ENCODE peak calls at places on chromosomes 13 and 19, in five cellular contexts. B is HCT116, N is K562, E is SK-N-SH, I is H1. L is an unnamed sample.
A peak's percentile ranks its signal among the peaks of the same experiment; 100 is the strongest.

GRCh38 chr13:91698767-91699166 is 300.3 kb downstream of the GPC5 start:
- DNase-seq in E (no peak), I (no peak), B (no peak), N (no peak), L (no peak)

GRCh38 chr19:51724543-51724942 is 752 bp upstream of the HAS1 start:
- DNase-seq in N (no peak), E (no peak), B (no peak), I (no peak), L (no peak)

GRCh38 chr13:94558721-94559120 is 37.2 kb downstream of the TGDS start:
- DNase-seq in B (no peak), I (no peak), E (no peak), N (no peak), L (no peak)

GRCh38 chr19:18594096-18594823 is 5.7 kb downstream of the REX1BD start:
- DNase-seq in I (no peak), N (peak; percentile 85), E (peak; percentile 96), B (no peak), L (peak; percentile 61)

GRCh38 chr13:50549221-50549942 is 294.1 kb downstream of the DLEU7 start:
- DNase-seq in I (no peak), E (no peak), B (no peak), N (no peak), L (no peak)

GRCh38 chr13:43831088-43831487 is 44.3 kb upstream of the ENOX1 start:
- DNase-seq in B (no peak), N (no peak), I (no peak), E (no peak), L (no peak)

GRCh38 chr19:38769635-38770211 is 3.6 kb downstream of the LGALS7 start:
- DNase-seq in B (peak; percentile 19), N (peak; percentile 71), E (peak; percentile 83), I (no peak), L (no peak)

GRCh38 chr19:29714953-29715694 is at the start of gene C19orf12:
- DNase-seq in I (no peak), B (no peak), N (peak; percentile 68), E (peak; percentile 93), L (peak; percentile 35)

GRCh38 chr19:45115809-45116615 is 23.0 kb downstream of the PPP1R37 start:
- DNase-seq in I (no peak), N (no peak), B (no peak), E (no peak), L (no peak)

GRCh38 chr19:29757551-29757950 is 42.5 kb upstream of the C19orf12 start:
- DNase-seq in E (no peak), I (no peak), B (no peak), N (no peak), L (no peak)

GRCh38 chr19:49506575-49507105 is 5.8 kb upstream of the FCGRT start:
- DNase-seq in B (no peak), I (no peak), N (peak; percentile 84), E (peak; percentile 84), L (peak; percentile 76)

GRCh38 chr13:33004454-33004853 is 11.8 kb upstream of the KL start:
- DNase-seq in N (no peak), E (no peak), B (no peak), I (no peak), L (peak; percentile 10)

GRCh38 chr13:59531571-59532091 is 632.1 kb downstream of the DIAPH3 start:
- DNase-seq in I (no peak), N (peak; percentile 79), E (no peak), B (peak; percentile 6), L (peak; percentile 11)

GRCh38 chr19:5340637-5341447 is at the start of gene PTPRS:
- DNase-seq in N (peak; percentile 90), E (peak; percentile 99), B (peak; percentile 32), I (peak; percentile 33), L (peak; percentile 89)

GRCh38 chr19:3062165-3063105 is at the start of gene TLE5:
- DNase-seq in N (peak; percentile 74), E (peak; percentile 92), B (no peak), I (no peak), L (peak; percentile 76)

GRCh38 chr13:59835569-59835968 is 328.2 kb downstream of the DIAPH3 start:
- DNase-seq in N (no peak), E (no peak), I (no peak), B (no peak), L (no peak)

GRCh38 chr13:41224113-41225110 is 30.0 kb upstream of the KBTBD7 start:
- DNase-seq in E (no peak), B (no peak), I (no peak), N (no peak), L (no peak)

GRCh38 chr19:1264801-1265610 is 4.1 kb upstream of the CIRBP start:
- DNase-seq in I (no peak), N (peak; percentile 78), B (no peak), E (no peak), L (peak; percentile 61)

GRCh38 chr19:1754651-1755466 is 1.6 kb downstream of the ONECUT3 start:
- DNase-seq in N (peak; percentile 61), I (no peak), B (no peak), E (no peak), L (peak; percentile 42)

GRCh38 chr13:104014803-104015645 is 948.8 kb upstream of the SLC10A2 start:
- DNase-seq in N (no peak), E (no peak), I (no peak), B (no peak), L (no peak)

GRCh38 chr13:27619093-27619705 is 1.1 kb downstream of the LNX2 start:
- DNase-seq in B (no peak), N (no peak), I (no peak), E (no peak), L (no peak)

GRCh38 chr13:76380436-76381065 is 505.7 kb downstream of the KCTD12 start:
- DNase-seq in N (no peak), I (no peak), B (no peak), E (no peak), L (no peak)

GRCh38 chr19:48746738-48747575 is at the start of gene IZUMO1:
- DNase-seq in E (peak; percentile 89), B (peak; percentile 59), N (peak; percentile 94), I (no peak), L (no peak)

GRCh38 chr19:27657271-27658051 is 1555.5 kb downstream of the UQCRFS1 start:
- DNase-seq in I (no peak), B (no peak), N (no peak), E (no peak), L (no peak)

GRCh38 chr19:53037101-53038097 is 7.1 kb upstream of the ERVV-2 start:
- DNase-seq in B (no peak), I (no peak), N (peak; percentile 42), E (peak; percentile 85), L (no peak)

GRCh38 chr13:90824027-90824426 is 523.5 kb upstream of the MIR17HG start:
- DNase-seq in B (no peak), N (no peak), E (no peak), I (no peak), L (no peak)

GRCh38 chr19:8641908-8642547 is 11.6 kb downstream of the NFILZ start:
- DNase-seq in E (peak; percentile 44), B (peak; percentile 51), N (peak; percentile 47), I (no peak), L (peak; percentile 49)

GRCh38 chr13:96661612-96662011 is 332.7 kb downstream of the OXGR1 start:
- DNase-seq in E (no peak), B (no peak), I (no peak), N (no peak), L (no peak)

GRCh38 chr19:47419037-47419783 is at the start of gene MEIS3:
- DNase-seq in I (no peak), E (peak; percentile 81), N (no peak), B (no peak), L (no peak)
- TF ChIP-seq JUND in I (no peak), E (no peak), N (no peak), B (no peak), L (no peak)

DNA sequence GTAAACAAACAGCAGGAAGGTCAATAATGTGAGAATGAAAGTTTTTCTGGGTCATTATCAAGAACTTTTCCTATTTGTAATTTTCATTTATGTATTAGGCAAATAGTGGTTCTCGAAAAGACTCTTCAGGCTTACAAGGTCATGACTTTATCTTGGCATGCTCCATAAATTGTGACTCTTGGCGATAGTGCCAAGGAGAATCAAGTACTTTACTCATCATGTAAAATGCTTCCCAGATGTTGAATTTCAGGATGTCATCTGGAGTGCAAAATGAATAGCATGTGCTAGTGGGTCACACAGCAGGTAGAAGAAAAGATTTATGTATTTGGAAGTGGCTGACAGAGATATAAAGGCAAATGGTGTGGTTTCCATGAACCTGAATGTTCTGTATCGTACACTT is 1492.7 kb upstream of the PCDH20 start:
- DNase-seq in B (no peak), E (no peak), I (no peak), N (no peak), L (no peak)
- TF ChIP-seq JUND in B (no peak), E (no peak), I (no peak), N (no peak), L (no peak)

DNA sequence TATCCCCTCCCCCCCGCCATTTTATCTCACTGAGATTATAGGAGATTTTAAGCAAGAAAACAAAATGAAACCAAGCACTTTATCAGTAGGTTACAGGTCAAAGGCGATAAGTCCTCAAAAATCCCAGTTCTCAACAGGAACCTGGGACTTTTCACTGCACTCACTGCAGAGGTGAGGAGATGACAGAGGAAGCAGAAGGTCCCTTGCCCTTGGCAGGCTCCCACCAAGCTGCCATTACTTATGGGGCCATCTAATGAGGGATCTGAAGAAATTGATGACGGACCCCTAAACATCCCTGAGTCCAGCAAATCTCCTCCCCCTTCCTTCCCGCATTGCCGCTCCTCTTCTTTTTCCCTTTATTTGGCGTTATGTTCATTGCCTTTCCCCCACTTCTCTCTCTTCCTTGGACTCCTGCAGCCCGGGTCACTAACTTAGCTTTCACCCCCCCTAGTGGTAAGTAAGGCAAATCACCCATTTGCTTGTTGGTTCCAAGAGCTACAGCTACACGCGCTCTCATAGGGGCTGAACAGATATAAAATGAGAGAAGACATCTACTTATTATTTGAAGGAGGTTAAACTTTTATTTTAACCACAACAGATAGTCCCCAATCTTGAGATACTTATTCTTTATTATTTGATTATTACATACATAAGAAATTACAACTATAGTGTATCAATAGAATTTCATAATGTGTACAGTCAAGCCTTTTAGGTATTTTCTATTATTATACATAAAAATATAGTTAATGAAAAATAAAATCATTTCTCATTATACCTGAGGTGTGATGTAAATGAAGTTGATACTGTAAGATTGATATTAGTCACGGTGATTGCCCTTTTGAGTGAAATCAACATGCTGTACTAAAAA is 52.0 kb upstream of the ARGLU1 start:
- DNase-seq in E (peak; percentile 70), B (peak; percentile 44), I (peak; percentile 17), N (peak; percentile 36), L (peak; percentile 49)
- TF ChIP-seq JUND in E (no peak), B (no peak), I (no peak), N (no peak), L (no peak)

GRCh38 chr19:31501427-31502195 is 152.4 kb upstream of the TSHZ3 start:
- DNase-seq in B (no peak), E (no peak), N (no peak), I (no peak), L (no peak)
- TF ChIP-seq JUND in B (no peak), E (no peak), N (no peak), I (no peak), L (no peak)

GRCh38 chr13:98014766-98015165 is 61.3 kb downstream of the IPO5 start:
- DNase-seq in B (no peak), E (no peak), N (no peak), I (no peak), L (no peak)
- TF ChIP-seq JUND in B (no peak), E (peak; percentile 26), N (no peak), I (no peak), L (no peak)

L was measured in T47D.